ENCODE peak calls at places on chromosomes 4 and X, in nine cellular contexts. One of them, this sample, is unnamed.

GRCh38 chr4:38873290-38873949 is 5.8 kb downstream of the FAM114A1 start:
- DNase-seq in stimulated activated naive B cell treated with anti-CD40 and anti-IgM and Interleukin-4, amounts not matched to agents 10 μg/mL and 1 μg/mL and 100 μg/mL, for 72 hours: no peak
- DNase-seq in brain microvascular endothelial cell: no peak
- DNase-seq in T-cell: no peak
- DNase-seq in GM20000: no peak
- DNase-seq in lower lobe of right lung: no peak
- DNase-seq in skeletal muscle cell: no peak
- DNase-seq in ureter: no peak
- DNase-seq in MCF 10A: no peak
- DNase-seq in this sample: peak

GRCh38 chr4:159977907-159978617 is 875.2 kb downstream of the RAPGEF2 start:
- DNase-seq in stimulated activated naive B cell treated with anti-CD40 and anti-IgM and Interleukin-4, amounts not matched to agents 10 μg/mL and 1 μg/mL and 100 μg/mL, for 72 hours: no peak
- DNase-seq in brain microvascular endothelial cell: no peak
- DNase-seq in T-cell: no peak
- DNase-seq in GM20000: no peak
- DNase-seq in lower lobe of right lung: no peak
- DNase-seq in skeletal muscle cell: no peak
- DNase-seq in ureter: no peak
- DNase-seq in MCF 10A: no peak
- DNase-seq in this sample: no peak

GRCh38 chrX:24375732-24376131 is 15.3 kb downstream of the SUPT20HL1 start:
- DNase-seq in stimulated activated naive B cell treated with anti-CD40 and anti-IgM and Interleukin-4, amounts not matched to agents 10 μg/mL and 1 μg/mL and 100 μg/mL, for 72 hours: no peak
- DNase-seq in brain microvascular endothelial cell: no peak
- DNase-seq in T-cell: no peak
- DNase-seq in GM20000: no peak
- DNase-seq in lower lobe of right lung: no peak
- DNase-seq in skeletal muscle cell: no peak
- DNase-seq in ureter: no peak
- DNase-seq in MCF 10A: no peak
- DNase-seq in this sample: no peak

GRCh38 chr4:61521451-61521850 is 321.3 kb downstream of the ADGRL3 start:
- DNase-seq in stimulated activated naive B cell treated with anti-CD40 and anti-IgM and Interleukin-4, amounts not matched to agents 10 μg/mL and 1 μg/mL and 100 μg/mL, for 72 hours: no peak
- DNase-seq in brain microvascular endothelial cell: peak
- DNase-seq in T-cell: no peak
- DNase-seq in GM20000: no peak
- DNase-seq in lower lobe of right lung: no peak
- DNase-seq in skeletal muscle cell: no peak
- DNase-seq in ureter: no peak
- DNase-seq in MCF 10A: no peak
- DNase-seq in this sample: no peak

GRCh38 chr4:1204286-1204827 is 32.0 kb upstream of the SPON2 start:
- DNase-seq in stimulated activated naive B cell treated with anti-CD40 and anti-IgM and Interleukin-4, amounts not matched to agents 10 μg/mL and 1 μg/mL and 100 μg/mL, for 72 hours: no peak
- DNase-seq in brain microvascular endothelial cell: no peak
- DNase-seq in T-cell: no peak
- DNase-seq in GM20000: no peak
- DNase-seq in lower lobe of right lung: peak
- DNase-seq in skeletal muscle cell: no peak
- DNase-seq in ureter: no peak
- DNase-seq in MCF 10A: no peak
- DNase-seq in this sample: no peak

GRCh38 chrX:13250831-13251612 is 68.8 kb downstream of the ATXN3L start:
- DNase-seq in stimulated activated naive B cell treated with anti-CD40 and anti-IgM and Interleukin-4, amounts not matched to agents 10 μg/mL and 1 μg/mL and 100 μg/mL, for 72 hours: no peak
- DNase-seq in brain microvascular endothelial cell: peak
- DNase-seq in T-cell: no peak
- DNase-seq in GM20000: no peak
- DNase-seq in lower lobe of right lung: no peak
- DNase-seq in skeletal muscle cell: peak
- DNase-seq in ureter: no peak
- DNase-seq in MCF 10A: peak
- DNase-seq in this sample: no peak

GRCh38 chr4:132071815-132072214 is 1077.3 kb upstream of the PCDH10 start:
- DNase-seq in stimulated activated naive B cell treated with anti-CD40 and anti-IgM and Interleukin-4, amounts not matched to agents 10 μg/mL and 1 μg/mL and 100 μg/mL, for 72 hours: no peak
- DNase-seq in brain microvascular endothelial cell: no peak
- DNase-seq in T-cell: no peak
- DNase-seq in GM20000: no peak
- DNase-seq in lower lobe of right lung: no peak
- DNase-seq in skeletal muscle cell: no peak
- DNase-seq in ureter: no peak
- DNase-seq in MCF 10A: peak
- DNase-seq in this sample: no peak

GRCh38 chr4:8643441-8643840 is 50.9 kb downstream of the CPZ start:
- DNase-seq in stimulated activated naive B cell treated with anti-CD40 and anti-IgM and Interleukin-4, amounts not matched to agents 10 μg/mL and 1 μg/mL and 100 μg/mL, for 72 hours: no peak
- DNase-seq in brain microvascular endothelial cell: no peak
- DNase-seq in T-cell: no peak
- DNase-seq in GM20000: no peak
- DNase-seq in lower lobe of right lung: no peak
- DNase-seq in skeletal muscle cell: no peak
- DNase-seq in ureter: no peak
- DNase-seq in MCF 10A: no peak
- DNase-seq in this sample: no peak

GRCh38 chr4:57605374-57605773 is 495.2 kb upstream of the IGFBP7 start:
- DNase-seq in stimulated activated naive B cell treated with anti-CD40 and anti-IgM and Interleukin-4, amounts not matched to agents 10 μg/mL and 1 μg/mL and 100 μg/mL, for 72 hours: no peak
- DNase-seq in brain microvascular endothelial cell: no peak
- DNase-seq in T-cell: no peak
- DNase-seq in GM20000: no peak
- DNase-seq in lower lobe of right lung: no peak
- DNase-seq in skeletal muscle cell: no peak
- DNase-seq in ureter: no peak
- DNase-seq in MCF 10A: no peak
- DNase-seq in this sample: no peak

GRCh38 chrX:87518504-87518903 is 902 bp downstream of the KLHL4 start:
- DNase-seq in stimulated activated naive B cell treated with anti-CD40 and anti-IgM and Interleukin-4, amounts not matched to agents 10 μg/mL and 1 μg/mL and 100 μg/mL, for 72 hours: no peak
- DNase-seq in brain microvascular endothelial cell: no peak
- DNase-seq in T-cell: no peak
- DNase-seq in GM20000: no peak
- DNase-seq in lower lobe of right lung: no peak
- DNase-seq in skeletal muscle cell: no peak
- DNase-seq in ureter: no peak
- DNase-seq in MCF 10A: peak
- DNase-seq in this sample: no peak

GRCh38 chr4:180099962-180100361 is 2143.2 kb upstream of the TENM3 start:
- DNase-seq in stimulated activated naive B cell treated with anti-CD40 and anti-IgM and Interleukin-4, amounts not matched to agents 10 μg/mL and 1 μg/mL and 100 μg/mL, for 72 hours: no peak
- DNase-seq in brain microvascular endothelial cell: no peak
- DNase-seq in T-cell: no peak
- DNase-seq in GM20000: no peak
- DNase-seq in lower lobe of right lung: no peak
- DNase-seq in skeletal muscle cell: no peak
- DNase-seq in ureter: no peak
- DNase-seq in MCF 10A: no peak
- DNase-seq in this sample: peak

GRCh38 chr4:133157460-133158160 is 8.5 kb downstream of the PCDH10 start:
- DNase-seq in stimulated activated naive B cell treated with anti-CD40 and anti-IgM and Interleukin-4, amounts not matched to agents 10 μg/mL and 1 μg/mL and 100 μg/mL, for 72 hours: no peak
- DNase-seq in brain microvascular endothelial cell: no peak
- DNase-seq in T-cell: no peak
- DNase-seq in GM20000: no peak
- DNase-seq in lower lobe of right lung: no peak
- DNase-seq in skeletal muscle cell: no peak
- DNase-seq in ureter: no peak
- DNase-seq in MCF 10A: no peak
- DNase-seq in this sample: peak

GRCh38 chr4:53748328-53748772 is 157.1 kb upstream of the LNX1 start:
- DNase-seq in stimulated activated naive B cell treated with anti-CD40 and anti-IgM and Interleukin-4, amounts not matched to agents 10 μg/mL and 1 μg/mL and 100 μg/mL, for 72 hours: peak
- DNase-seq in brain microvascular endothelial cell: no peak
- DNase-seq in T-cell: no peak
- DNase-seq in GM20000: peak
- DNase-seq in lower lobe of right lung: no peak
- DNase-seq in skeletal muscle cell: no peak
- DNase-seq in ureter: no peak
- DNase-seq in MCF 10A: no peak
- DNase-seq in this sample: no peak

GRCh38 chrX:139639253-139639652 is 68.7 kb downstream of the MCF2 start:
- DNase-seq in stimulated activated naive B cell treated with anti-CD40 and anti-IgM and Interleukin-4, amounts not matched to agents 10 μg/mL and 1 μg/mL and 100 μg/mL, for 72 hours: no peak
- DNase-seq in brain microvascular endothelial cell: no peak
- DNase-seq in T-cell: no peak
- DNase-seq in GM20000: no peak
- DNase-seq in lower lobe of right lung: no peak
- DNase-seq in skeletal muscle cell: no peak
- DNase-seq in ureter: no peak
- DNase-seq in MCF 10A: no peak
- DNase-seq in this sample: no peak

GRCh38 chr4:122803788-122804208 is 22.8 kb upstream of the FGF2 start:
- DNase-seq in stimulated activated naive B cell treated with anti-CD40 and anti-IgM and Interleukin-4, amounts not matched to agents 10 μg/mL and 1 μg/mL and 100 μg/mL, for 72 hours: no peak
- DNase-seq in brain microvascular endothelial cell: peak
- DNase-seq in T-cell: no peak
- DNase-seq in GM20000: no peak
- DNase-seq in lower lobe of right lung: no peak
- DNase-seq in skeletal muscle cell: no peak
- DNase-seq in ureter: no peak
- DNase-seq in MCF 10A: no peak
- DNase-seq in this sample: no peak

GRCh38 chrX:17608898-17609297 is 128.4 kb upstream of the SCML1 start:
- DNase-seq in stimulated activated naive B cell treated with anti-CD40 and anti-IgM and Interleukin-4, amounts not matched to agents 10 μg/mL and 1 μg/mL and 100 μg/mL, for 72 hours: no peak
- DNase-seq in brain microvascular endothelial cell: no peak
- DNase-seq in T-cell: no peak
- DNase-seq in GM20000: no peak
- DNase-seq in lower lobe of right lung: no peak
- DNase-seq in skeletal muscle cell: no peak
- DNase-seq in ureter: no peak
- DNase-seq in MCF 10A: peak
- DNase-seq in this sample: no peak

GRCh38 chr4:14513471-14513870 is 488.8 kb upstream of the CPEB2 start:
- DNase-seq in stimulated activated naive B cell treated with anti-CD40 and anti-IgM and Interleukin-4, amounts not matched to agents 10 μg/mL and 1 μg/mL and 100 μg/mL, for 72 hours: no peak
- DNase-seq in brain microvascular endothelial cell: no peak
- DNase-seq in T-cell: no peak
- DNase-seq in GM20000: no peak
- DNase-seq in lower lobe of right lung: no peak
- DNase-seq in skeletal muscle cell: no peak
- DNase-seq in ureter: no peak
- DNase-seq in MCF 10A: peak
- DNase-seq in this sample: no peak

GRCh38 chrX:3129256-3129655 is 88.0 kb downstream of the ARSF start:
- DNase-seq in stimulated activated naive B cell treated with anti-CD40 and anti-IgM and Interleukin-4, amounts not matched to agents 10 μg/mL and 1 μg/mL and 100 μg/mL, for 72 hours: no peak
- DNase-seq in brain microvascular endothelial cell: no peak
- DNase-seq in T-cell: no peak
- DNase-seq in GM20000: no peak
- DNase-seq in lower lobe of right lung: no peak
- DNase-seq in skeletal muscle cell: no peak
- DNase-seq in ureter: no peak
- DNase-seq in MCF 10A: peak
- DNase-seq in this sample: no peak

GRCh38 chr4:26937567-26937966 is 76.9 kb downstream of the STIM2 start:
- DNase-seq in stimulated activated naive B cell treated with anti-CD40 and anti-IgM and Interleukin-4, amounts not matched to agents 10 μg/mL and 1 μg/mL and 100 μg/mL, for 72 hours: no peak
- DNase-seq in brain microvascular endothelial cell: no peak
- DNase-seq in T-cell: no peak
- DNase-seq in GM20000: no peak
- DNase-seq in lower lobe of right lung: no peak
- DNase-seq in skeletal muscle cell: no peak
- DNase-seq in ureter: no peak
- DNase-seq in MCF 10A: no peak
- DNase-seq in this sample: no peak

GRCh38 chr4:183081116-183081469 is 18.0 kb upstream of the WWC2 start:
- DNase-seq in stimulated activated naive B cell treated with anti-CD40 and anti-IgM and Interleukin-4, amounts not matched to agents 10 μg/mL and 1 μg/mL and 100 μg/mL, for 72 hours: no peak
- DNase-seq in brain microvascular endothelial cell: no peak
- DNase-seq in T-cell: no peak
- DNase-seq in GM20000: no peak
- DNase-seq in lower lobe of right lung: no peak
- DNase-seq in skeletal muscle cell: no peak
- DNase-seq in ureter: no peak
- DNase-seq in MCF 10A: no peak
- DNase-seq in this sample: no peak

GRCh38 chr4:89175611-89176010 is 64.3 kb downstream of the TIGD2 start:
- DNase-seq in stimulated activated naive B cell treated with anti-CD40 and anti-IgM and Interleukin-4, amounts not matched to agents 10 μg/mL and 1 μg/mL and 100 μg/mL, for 72 hours: no peak
- DNase-seq in brain microvascular endothelial cell: no peak
- DNase-seq in T-cell: no peak
- DNase-seq in GM20000: no peak
- DNase-seq in lower lobe of right lung: no peak
- DNase-seq in skeletal muscle cell: no peak
- DNase-seq in ureter: no peak
- DNase-seq in MCF 10A: no peak
- DNase-seq in this sample: no peak

GRCh38 chr4:14178421-14178820 is 550.9 kb upstream of the BOD1L1 start:
- DNase-seq in stimulated activated naive B cell treated with anti-CD40 and anti-IgM and Interleukin-4, amounts not matched to agents 10 μg/mL and 1 μg/mL and 100 μg/mL, for 72 hours: peak
- DNase-seq in brain microvascular endothelial cell: no peak
- DNase-seq in T-cell: no peak
- DNase-seq in GM20000: no peak
- DNase-seq in lower lobe of right lung: no peak
- DNase-seq in skeletal muscle cell: no peak
- DNase-seq in ureter: no peak
- DNase-seq in MCF 10A: peak
- DNase-seq in this sample: peak